ENCODE peak calls at places on chromosomes 3 and 15, in nine cellular contexts. J, G, H, Z, E, O, R, M and K are unnamed samples.
A peak's percentile ranks its signal among the peaks of the same experiment; 100 is the strongest.

GRCh38 chr3:38725726-38726410 is 76.4 kb upstream of the SCN5A start:
- DNase-seq in J (no peak), G (peak; percentile 32), H (no peak), Z (no peak), E (no peak), O (no peak), R (no peak), M (no peak), K (no peak)

GRCh38 chr3:40192628-40193027 is 116.9 kb upstream of the EIF1B start:
- DNase-seq in J (no peak), G (no peak), H (no peak), Z (no peak), E (no peak), O (no peak), R (no peak), M (no peak), K (no peak)

GRCh38 chr3:4474683-4475490 is 7.8 kb upstream of the SUMF1 start:
- DNase-seq in J (no peak), G (peak; percentile 36), H (no peak), Z (no peak), E (peak; percentile 90), O (no peak), R (no peak), M (peak; percentile 70), K (no peak)

GRCh38 chr3:148450819-148451218 is 246.9 kb upstream of the AGTR1 start:
- DNase-seq in J (no peak), G (no peak), H (no peak), Z (no peak), E (no peak), O (no peak), R (no peak), M (no peak), K (no peak)

GRCh38 chr15:65824941-65825544 is 33.0 kb upstream of the DENND4A start:
- DNase-seq in J (no peak), G (peak; percentile 12), H (no peak), Z (peak; percentile 28), E (peak; percentile 74), O (no peak), R (no peak), M (no peak), K (no peak)

GRCh38 chr3:185024406-185024805 is 128.5 kb downstream of the C3orf70 start:
- DNase-seq in J (no peak), G (no peak), H (no peak), Z (no peak), E (no peak), O (no peak), R (no peak), M (no peak), K (no peak)

GRCh38 chr3:141663993-141664392 is 74.1 kb upstream of the RNF7 start:
- DNase-seq in J (no peak), G (peak; percentile 69), H (peak; percentile 52), Z (no peak), E (no peak), O (no peak), R (no peak), M (no peak), K (no peak)

GRCh38 chr15:55652363-55652762 is 64.2 kb upstream of the PYGO1 start:
- DNase-seq in J (no peak), G (no peak), H (no peak), Z (no peak), E (no peak), O (no peak), R (no peak), M (no peak), K (no peak)

GRCh38 chr3:58029842-58030584 is 21.8 kb downstream of the FLNB start:
- DNase-seq in J (no peak), G (no peak), H (no peak), Z (no peak), E (no peak), O (no peak), R (no peak), M (no peak), K (no peak)

GRCh38 chr3:69200384-69201068 is 78.1 kb upstream of the LMOD3 start:
- DNase-seq in J (peak; percentile 20), G (no peak), H (no peak), Z (no peak), E (peak; percentile 91), O (peak; percentile 61), R (no peak), M (peak; percentile 78), K (peak; percentile 64)